ENCODE peak calls at places on chromosomes 7 and 10, in nine cellular contexts. Y is erythroblast, H is H54, R is heart left ventricle, F is breast epithelium, O is A549, S is transverse colon, A is right lobe of liver, Q is HCT116. G is an unnamed sample.

GRCh38 chr7:27128776-27129728 is 1.5 kb downstream of the HOXA4 start:
- DNase-seq in R (no peak), S (no peak), H (no peak), O (no peak), Q (no peak), A (no peak), Y (no peak), F (no peak), G (no peak)

GRCh38 chr7:159027091-159027802 is 117.4 kb downstream of the VIPR2 start:
- DNase-seq in Y (no peak), Q (no peak), H (no peak), A (no peak), O (peak), S (peak), F (peak), R (no peak), G (no peak)

GRCh38 chr7:54111850-54112249 is 430.3 kb upstream of the VSTM2A start:
- DNase-seq in Y (no peak), A (no peak), F (no peak), Q (no peak), R (no peak), H (no peak), S (no peak), O (no peak), G (no peak)

GRCh38 chr7:81234896-81235295 is 316.0 kb upstream of the SEMA3C start:
- DNase-seq in Q (no peak), H (no peak), A (no peak), O (no peak), R (no peak), S (no peak), F (no peak), Y (no peak), G (no peak)

GRCh38 chr7:620052-620451 is 100.4 kb upstream of the PDGFA start:
- DNase-seq in F (no peak), H (peak), O (no peak), S (peak), Q (no peak), R (no peak), Y (peak), A (no peak), G (no peak)

GRCh38 chr7:79790863-79791262 is 337.4 kb upstream of the MAGI2 start:
- DNase-seq in H (no peak), Y (no peak), O (no peak), Q (no peak), S (no peak), F (no peak), A (no peak), R (no peak), G (no peak)

GRCh38 chr10:52965938-52966401 is 193.4 kb upstream of the MBL2 start:
- DNase-seq in F (no peak), Y (no peak), Q (no peak), S (no peak), H (no peak), R (no peak), A (no peak), O (no peak), G (peak)

GRCh38 chr7:23767514-23767913 is 57.5 kb downstream of the STK31 start:
- DNase-seq in F (no peak), Y (peak), H (no peak), Q (no peak), A (no peak), R (no peak), O (no peak), S (no peak), G (no peak)

GRCh38 chr7:18064242-18064838 is 36.7 kb upstream of the PRPS1L1 start:
- DNase-seq in F (no peak), S (peak), Y (peak), Q (no peak), R (no peak), H (no peak), O (peak), A (no peak), G (no peak)

GRCh38 chr7:15648461-15648961 is 38.0 kb downstream of the MEOX2 start:
- DNase-seq in O (no peak), A (no peak), F (no peak), Y (no peak), Q (no peak), R (no peak), H (no peak), S (no peak), G (no peak)

GRCh38 chr7:50727072-50727471 is 55.6 kb downstream of the GRB10 start:
- DNase-seq in F (no peak), Q (no peak), O (no peak), H (no peak), S (no peak), R (no peak), A (no peak), Y (peak), G (no peak)

GRCh38 chr7:79781716-79782115 is 328.2 kb upstream of the MAGI2 start:
- DNase-seq in O (no peak), Y (no peak), A (no peak), Q (no peak), S (no peak), R (no peak), H (no peak), F (no peak), G (no peak)

GRCh38 chr10:97574374-97575100 is 2.0 kb downstream of the ANKRD2 start:
- DNase-seq in F (peak), S (peak), Y (peak), Q (peak), H (peak), O (peak), R (peak), A (peak), G (no peak)

GRCh38 chr10:47457528-47457820 is 26.4 kb downstream of the ANXA8 start:
- DNase-seq in R (no peak), H (no peak), Q (no peak), S (no peak), O (no peak), Y (no peak), A (no peak), F (no peak), G (no peak)

GRCh38 chr7:122219253-122219865 is 75.3 kb upstream of the AASS start:
- DNase-seq in Y (peak), O (peak), Q (peak), S (no peak), R (no peak), H (no peak), A (no peak), F (no peak), G (no peak)

GRCh38 chr10:132328738-132329137 is 3.3 kb upstream of the LRRC27 start:
- DNase-seq in F (no peak), Q (no peak), R (no peak), H (no peak), S (no peak), A (no peak), Y (peak), O (no peak), G (no peak)

DNA sequence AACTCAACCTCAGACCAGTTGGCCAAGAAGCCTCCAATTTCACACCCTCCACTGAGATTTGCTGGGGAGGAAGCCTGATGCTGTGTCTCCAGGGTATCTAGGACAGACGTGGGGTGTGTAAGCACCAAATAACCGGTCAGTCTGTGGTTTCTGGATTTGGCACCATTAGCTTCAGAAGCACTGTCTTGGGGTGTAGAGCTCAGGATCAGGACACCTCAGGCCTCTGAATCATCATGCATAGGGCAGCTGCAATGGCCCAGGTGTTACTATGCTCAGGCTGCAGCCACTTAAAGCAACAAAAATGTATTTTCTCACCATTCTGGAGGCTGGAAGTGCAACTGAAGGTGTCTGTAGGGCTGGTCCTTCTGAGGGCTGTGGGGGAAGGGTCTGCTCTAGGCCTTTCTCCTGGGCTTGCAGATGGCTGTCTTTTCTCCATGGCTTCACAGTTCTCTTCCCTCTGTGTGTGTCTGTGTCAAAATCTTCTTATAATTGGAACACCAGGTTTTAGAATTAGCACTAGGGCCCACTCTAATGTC is 73.4 kb upstream of the SEPHS1 start:
- DNase-seq in Q (no peak), Y (no peak), H (no peak), F (no peak), A (no peak), S (no peak), O (no peak), R (no peak), G (no peak)
- TF ChIP-seq POLR2A in Q (no peak), Y (no peak), H (no peak), F (no peak), A (no peak), S (no peak), O (no peak), R (no peak), G (no peak)

DNA sequence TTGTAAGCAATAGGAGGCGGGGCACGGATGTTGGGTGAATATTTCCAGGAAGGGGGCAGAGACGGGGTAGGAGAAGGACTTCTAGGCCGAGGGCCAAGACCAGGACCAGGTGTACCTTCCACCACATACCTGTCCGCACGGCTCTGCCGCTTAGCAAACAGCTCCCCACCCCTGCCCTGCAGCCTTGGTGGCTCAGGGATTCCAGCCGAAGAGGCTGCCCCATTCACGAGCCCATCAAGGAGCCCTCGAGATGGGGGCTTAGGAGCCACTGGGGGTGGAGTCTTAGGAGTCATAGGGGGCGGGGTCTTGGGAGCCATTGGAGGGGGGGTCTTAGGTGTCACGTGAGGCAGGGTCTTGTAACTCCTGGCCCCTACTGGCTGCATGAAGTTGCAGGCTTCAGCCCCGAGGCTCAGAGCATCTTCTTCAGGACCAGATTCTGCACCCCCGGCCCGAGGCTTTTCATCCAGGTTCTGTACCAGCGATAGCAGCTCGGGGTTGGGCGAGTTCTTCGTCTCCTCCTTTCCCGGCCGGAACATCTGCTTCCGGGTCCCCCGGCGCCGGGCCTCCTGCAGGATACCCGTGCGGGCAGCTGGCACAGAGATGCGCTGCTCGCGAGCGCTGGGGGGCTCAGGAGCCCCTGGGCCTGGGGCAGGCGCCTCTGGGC is 6.1 kb upstream of the MYOZ1 start:
- DNase-seq in O (no peak), H (no peak), F (peak), Q (no peak), R (peak), S (peak), Y (no peak), A (no peak), G (no peak)
- TF ChIP-seq POLR2A in O (no peak), H (no peak), F (no peak), Q (no peak), R (no peak), S (no peak), Y (no peak), A (no peak), G (no peak)

GRCh38 chr7:130914589-130915294 is 180.7 kb upstream of the KLF14 start:
- DNase-seq in Y (no peak), F (no peak), S (no peak), O (no peak), R (no peak), H (no peak), A (no peak), Q (no peak), G (no peak)

GRCh38 chr7:130910949-130911944 is 177.2 kb upstream of the KLF14 start:
- DNase-seq in Y (no peak), O (peak), S (no peak), H (no peak), Q (no peak), F (no peak), A (no peak), R (no peak), G (no peak)

GRCh38 chr7:130912086-130912909 is 178.3 kb upstream of the KLF14 start:
- DNase-seq in O (peak), S (no peak), F (no peak), Y (no peak), R (no peak), H (no peak), Q (no peak), A (no peak), G (no peak)

GRCh38 chr7:130913721-130914588 is 179.9 kb upstream of the KLF14 start:
- DNase-seq in S (no peak), H (no peak), R (no peak), A (no peak), Y (no peak), Q (no peak), O (no peak), F (no peak), G (no peak)

DNA sequence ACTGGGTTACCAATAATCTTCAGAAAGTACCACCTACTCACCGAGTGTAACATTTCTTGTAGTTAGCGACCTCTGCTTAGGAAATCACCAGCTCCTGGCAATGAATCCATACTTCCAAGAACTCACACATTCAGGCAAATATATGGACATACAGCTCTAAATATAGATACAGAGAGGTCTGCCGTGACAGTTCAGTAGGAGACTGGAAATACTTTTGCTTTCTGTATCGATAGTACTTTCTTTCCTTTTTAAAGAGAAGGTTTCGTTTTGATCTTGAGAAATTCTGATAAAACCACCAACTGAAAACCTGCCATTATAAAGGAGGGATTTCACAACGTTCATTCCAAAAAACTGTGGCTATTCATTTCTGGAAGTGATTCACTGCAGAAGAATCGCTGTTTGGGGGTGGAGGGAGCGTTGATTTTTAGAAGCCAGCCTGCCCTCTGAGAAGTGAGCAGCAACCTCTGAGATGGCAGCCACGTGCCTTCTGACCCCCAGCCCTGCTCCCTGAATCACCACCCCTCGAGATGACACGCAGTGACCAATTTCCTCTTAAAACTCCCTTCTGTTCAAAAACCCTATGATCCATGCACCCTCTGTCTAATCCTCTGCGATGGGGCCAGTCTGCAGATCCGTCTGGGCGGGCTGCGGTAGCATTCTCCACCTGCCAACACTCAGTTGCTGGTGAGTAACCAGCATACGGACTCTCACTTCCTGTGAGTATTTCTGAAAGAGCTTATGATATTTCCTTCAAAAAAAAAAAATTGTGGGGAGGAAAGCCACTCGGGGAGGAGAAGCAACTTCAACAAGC is 179.1 kb upstream of the KLF14 start:
- DNase-seq in H (peak), Q (peak), F (no peak), S (peak), O (peak), A (peak), Y (peak), R (peak), G (no peak)
- TF ChIP-seq POLR2A in H (peak), Q (no peak), F (no peak), S (peak), O (peak), A (peak), Y (peak), R (no peak), G (peak)

GRCh38 chr10:102714621-102715455 is at the start of gene SFXN2:
- DNase-seq in R (no peak), H (no peak), Q (no peak), O (no peak), Y (peak), S (peak), A (no peak), F (peak), G (peak)
- TF ChIP-seq POLR2A in R (no peak), H (peak), Q (peak), O (peak), Y (peak), S (peak), A (peak), F (no peak), G (peak)

GRCh38 chr7:5495581-5496375 is 72.1 kb upstream of the TNRC18 start:
- DNase-seq in Y (no peak), R (peak), O (no peak), A (peak), H (no peak), Q (no peak), S (peak), F (peak), G (no peak)

GRCh38 chr7:5497158-5498103 is 73.8 kb upstream of the TNRC18 start:
- DNase-seq in R (no peak), F (no peak), H (no peak), O (no peak), Y (no peak), A (no peak), S (no peak), Q (no peak), G (no peak)

GRCh38 chr7:5492249-5493020 is 68.8 kb upstream of the TNRC18 start:
- DNase-seq in Q (no peak), A (no peak), Y (no peak), F (no peak), R (no peak), O (no peak), S (no peak), H (no peak), G (no peak)

GRCh38 chr7:5494320-5494682 is 70.7 kb upstream of the TNRC18 start:
- DNase-seq in O (no peak), F (no peak), Y (no peak), H (no peak), Q (no peak), S (no peak), R (no peak), A (no peak), G (no peak)

DNA sequence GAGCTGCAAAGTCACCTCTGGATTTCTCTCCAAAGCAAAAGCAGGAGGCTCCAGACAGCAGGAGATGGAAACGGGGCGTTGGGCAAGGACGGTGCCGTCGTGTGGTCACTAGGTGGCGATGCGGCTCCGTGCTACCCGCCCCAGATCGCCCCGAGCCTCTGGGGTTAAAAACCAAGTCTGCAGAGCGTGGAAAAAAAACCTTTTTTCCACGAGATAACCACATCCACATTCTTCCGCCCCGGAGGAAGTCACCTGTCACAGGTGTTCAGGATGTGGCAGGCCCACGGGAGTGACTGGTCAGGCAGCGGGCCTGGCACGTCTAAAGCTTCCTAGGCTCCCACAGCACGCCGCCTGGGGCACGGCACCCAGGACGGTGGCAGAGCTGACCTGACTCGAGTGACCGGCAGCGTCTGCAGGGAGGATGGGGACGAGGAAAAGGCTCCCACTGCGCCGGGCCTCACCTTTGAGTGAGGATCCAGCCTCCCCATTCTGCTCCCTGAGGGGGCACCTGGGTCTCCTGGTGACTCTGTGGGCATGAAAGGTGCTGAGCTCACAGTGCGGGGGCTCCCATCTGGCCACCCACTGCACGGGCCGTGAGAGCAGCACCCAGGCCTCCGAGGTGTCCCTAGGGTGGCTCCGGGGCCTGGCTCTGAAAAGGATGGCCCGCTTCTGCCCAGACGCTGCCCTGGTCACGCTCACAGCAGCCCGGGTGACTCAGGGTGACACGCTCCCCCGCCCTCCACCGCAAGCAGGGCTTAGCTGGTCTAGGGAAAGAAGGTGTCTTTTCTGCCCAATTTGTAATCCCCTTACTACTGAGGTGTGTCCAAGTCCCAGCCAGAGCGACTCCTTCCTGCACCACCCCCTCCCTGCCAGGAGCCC is 71.3 kb upstream of the TNRC18 start:
- DNase-seq in R (peak), Y (peak), A (peak), O (peak), H (peak), Q (peak), S (peak), F (peak), G (peak)
- TF ChIP-seq POLR2A in R (no peak), Y (no peak), A (no peak), O (no peak), H (peak), Q (no peak), S (no peak), F (no peak), G (no peak)

GRCh38 chr7:94396044-94396443 is 1.3 kb downstream of the COL1A2 start:
- DNase-seq in O (no peak), S (no peak), Y (no peak), H (peak), A (no peak), F (no peak), Q (no peak), R (no peak), G (no peak)

GRCh38 chr7:94395141-94396041 is 696 bp downstream of the COL1A2 start:
- DNase-seq in F (no peak), Q (peak), Y (peak), H (peak), A (no peak), S (peak), O (peak), R (no peak), G (peak)

GRCh38 chr7:94393251-94393758 is 1.4 kb upstream of the COL1A2 start:
- DNase-seq in O (no peak), S (no peak), F (no peak), R (no peak), A (no peak), Q (no peak), H (no peak), Y (no peak), G (no peak)

GRCh38 chr7:94394058-94394398 is 667 bp upstream of the COL1A2 start:
- DNase-seq in H (no peak), R (peak), S (no peak), O (no peak), A (no peak), Y (no peak), Q (no peak), F (no peak), G (no peak)

DNA sequence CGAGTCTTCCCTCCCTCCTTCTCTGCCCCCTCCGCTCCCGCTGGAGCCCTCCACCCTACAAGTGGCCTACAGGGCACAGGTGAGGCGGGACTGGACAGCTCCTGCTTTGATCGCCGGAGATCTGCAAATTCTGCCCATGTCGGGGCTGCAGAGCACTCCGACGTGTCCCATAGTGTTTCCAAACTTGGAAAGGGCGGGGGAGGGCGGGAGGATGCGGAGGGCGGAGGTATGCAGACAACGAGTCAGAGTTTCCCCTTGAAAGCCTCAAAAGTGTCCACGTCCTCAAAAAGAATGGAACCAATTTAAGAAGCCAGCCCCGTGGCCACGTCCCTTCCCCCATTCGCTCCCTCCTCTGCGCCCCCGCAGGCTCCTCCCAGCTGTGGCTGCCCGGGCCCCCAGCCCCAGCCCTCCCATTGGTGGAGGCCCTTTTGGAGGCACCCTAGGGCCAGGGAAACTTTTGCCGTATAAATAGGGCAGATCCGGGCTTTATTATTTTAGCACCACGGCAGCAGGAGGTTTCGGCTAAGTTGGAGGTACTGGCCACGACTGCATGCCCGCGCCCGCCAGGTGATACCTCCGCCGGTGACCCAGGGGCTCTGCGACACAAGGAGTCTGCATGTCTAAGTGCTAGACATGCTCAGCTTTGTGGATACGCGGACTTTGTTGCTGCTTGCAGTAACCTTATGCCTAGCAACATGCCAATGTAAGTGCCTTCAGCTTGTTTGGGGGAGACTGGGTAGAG is at the start of gene COL1A2:
- DNase-seq in A (no peak), R (peak), O (no peak), H (peak), Y (peak), S (peak), Q (no peak), F (peak), G (no peak)
- TF ChIP-seq POLR2A in A (no peak), R (no peak), O (no peak), H (peak), Y (no peak), S (peak), Q (no peak), F (no peak), G (no peak)